ENCODE peak calls at places on chromosomes 5 and 9, in five cellular contexts. O is nephron progenitor cell; L is dorsolateral prefrontal cortex; B is endothelial cell; M is CD8-positive, alpha-beta T cell. E is an unnamed sample.
A peak's percentile ranks its signal among the peaks of the same experiment; 100 is the strongest.

GRCh38 chr5:148730272-148730954 is 76.1 kb upstream of the HTR4 start:
- DNase-seq in O (no peak), L (no peak), B (no peak), M (no peak), E (no peak)

GRCh38 chr5:38551020-38552017 is 5.1 kb downstream of the LIFR start:
- DNase-seq in M (no peak), O (no peak), B (no peak), L (no peak), E (peak; percentile 30)

GRCh38 chr5:149149942-149150341 is 8.6 kb downstream of the ABLIM3 start:
- DNase-seq in L (no peak), M (no peak), B (no peak), O (no peak), E (no peak)

GRCh38 chr9:137055385-137056364 is 1.8 kb upstream of the ENTPD2 start:
- DNase-seq in B (no peak), O (no peak), M (no peak), L (peak; percentile 93), E (no peak)

GRCh38 chr5:73387630-73388370 is 60.8 kb downstream of the FOXD1 start:
- DNase-seq in B (no peak), L (no peak), O (no peak), M (peak; percentile 78), E (peak; percentile 52)

GRCh38 chr9:115043632-115044031 is 74.3 kb downstream of the TNC start:
- DNase-seq in M (no peak), B (no peak), O (no peak), L (no peak), E (no peak)

GRCh38 chr9:136545065-136545965 is 533 bp downstream of the NOTCH1 start:
- DNase-seq in O (peak; percentile 50), B (no peak), L (no peak), M (peak; percentile 51), E (peak; percentile 86)

GRCh38 chr5:55027589-55027988 is 3.5 kb downstream of the GZMK start:
- DNase-seq in M (no peak), L (no peak), B (no peak), O (no peak), E (no peak)

GRCh38 chr9:2021731-2022130 is 6.6 kb downstream of the SMARCA2 start:
- DNase-seq in B (no peak), O (no peak), L (no peak), M (no peak), E (no peak)

GRCh38 chr9:136629001-136629878 is 33.5 kb upstream of the EGFL7 start:
- DNase-seq in M (no peak), O (peak; percentile 54), B (no peak), L (no peak), E (no peak)

GRCh38 chr9:135212961-135213360 is 125.5 kb downstream of the OLFM1 start:
- DNase-seq in O (no peak), L (peak; percentile 38), M (no peak), B (no peak), E (no peak)

GRCh38 chr5:116573617-116574431 is 799 bp downstream of the SEMA6A start:
- DNase-seq in M (no peak), L (peak; percentile 46), B (peak; percentile 51), O (peak; percentile 59), E (peak; percentile 45)

GRCh38 chr5:168765220-168766037 is 186.3 kb upstream of the PANK3 start:
- DNase-seq in O (peak; percentile 24), L (no peak), M (no peak), B (no peak), E (no peak)

GRCh38 chr9:72978724-72979123 is 25.9 kb upstream of the ALDH1A1 start:
- DNase-seq in L (no peak), B (no peak), M (no peak), O (no peak), E (no peak)

GRCh38 chr5:37247036-37247435 is 2.1 kb downstream of the CPLANE1 start:
- DNase-seq in M (no peak), B (no peak), L (no peak), O (no peak), E (no peak)

GRCh38 chr5:157046041-157046440 is 12.9 kb downstream of the HAVCR1 start:
- DNase-seq in O (no peak), B (no peak), L (peak; percentile 66), M (no peak), E (no peak)

GRCh38 chr5:125411163-125412050 is 665.0 kb upstream of the ZNF608 start:
- DNase-seq in O (no peak), B (no peak), L (no peak), M (no peak), E (peak; percentile 44)

GRCh38 chr9:35914307-35914807 is 5.1 kb downstream of the SPAAR start:
- DNase-seq in B (peak; percentile 43), L (no peak), O (peak; percentile 54), M (no peak), E (no peak)

GRCh38 chr9:95007470-95007869 is 281.0 kb downstream of the AOPEP start:
- DNase-seq in B (no peak), L (no peak), M (no peak), O (no peak), E (no peak)

GRCh38 chr5:160930361-160930760 is 78.3 kb upstream of the ATP10B start:
- DNase-seq in O (peak; percentile 16), L (no peak), M (no peak), B (no peak), E (no peak)

GRCh38 chr9:14909631-14910177 is 524 bp downstream of the FREM1 start:
- DNase-seq in L (no peak), B (peak; percentile 5), O (no peak), M (no peak), E (no peak)

GRCh38 chr5:16869821-16870796 is 66.0 kb downstream of the MYO10 start:
- DNase-seq in L (no peak), B (no peak), M (no peak), O (no peak), E (no peak)

GRCh38 chr5:135186662-135187522 is 152.9 kb upstream of the PITX1 start:
- DNase-seq in M (no peak), B (no peak), L (no peak), O (no peak), E (no peak)

GRCh38 chr5:38250752-38251448 is 7.5 kb upstream of the EGFLAM start:
- DNase-seq in O (no peak), M (no peak), B (no peak), L (no peak), E (no peak)

GRCh38 chr5:170625221-170626165 is 121.7 kb downstream of the KCNIP1 start:
- DNase-seq in B (no peak), O (no peak), L (no peak), M (no peak), E (no peak)
- TF ChIP-seq CTCF in B (no peak), O (no peak), L (no peak), M (no peak), E (no peak)

DNA sequence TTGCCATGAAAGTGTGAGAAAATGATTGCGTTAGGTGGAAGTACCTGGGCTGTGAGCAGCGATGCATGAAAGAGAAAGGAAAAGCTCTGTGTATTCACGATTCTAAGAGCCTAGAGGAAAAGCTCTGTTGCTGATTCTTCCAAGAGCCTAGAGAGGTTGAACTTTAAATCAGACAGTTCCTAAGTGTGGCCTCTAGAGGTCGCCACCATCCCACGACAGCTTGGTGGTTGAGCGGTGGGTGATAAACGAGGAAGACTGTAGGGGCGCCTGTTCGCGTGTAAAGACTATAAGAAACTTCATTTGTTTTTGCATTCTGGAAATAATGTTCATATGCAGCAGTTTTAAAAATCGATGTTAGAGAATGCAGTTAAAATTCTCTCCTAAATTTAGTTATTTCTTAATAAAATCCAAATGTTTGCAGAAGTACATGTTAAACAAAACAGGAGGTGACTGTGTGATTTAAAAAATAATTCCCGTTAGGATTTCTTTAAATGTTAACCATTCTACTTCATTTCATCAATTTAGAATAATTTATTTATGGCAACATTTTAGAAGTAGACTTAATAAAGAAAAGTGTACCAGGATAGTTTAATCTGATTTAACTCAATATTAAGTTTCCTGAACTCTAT is 107.7 kb downstream of the TENT4A start:
- DNase-seq in B (peak; percentile 78), O (peak; percentile 81), M (no peak), L (no peak), E (peak; percentile 55)
- TF ChIP-seq CTCF in B (peak; percentile 93), O (peak; percentile 89), M (peak; percentile 66), L (peak; percentile 61), E (peak; percentile 20)

GRCh38 chr9:5773324-5773999 is 59.5 kb downstream of the ERMP1 start:
- DNase-seq in O (no peak), B (no peak), M (no peak), L (no peak), E (no peak)
- TF ChIP-seq CTCF in O (no peak), B (no peak), M (no peak), L (no peak), E (no peak)

DNA sequence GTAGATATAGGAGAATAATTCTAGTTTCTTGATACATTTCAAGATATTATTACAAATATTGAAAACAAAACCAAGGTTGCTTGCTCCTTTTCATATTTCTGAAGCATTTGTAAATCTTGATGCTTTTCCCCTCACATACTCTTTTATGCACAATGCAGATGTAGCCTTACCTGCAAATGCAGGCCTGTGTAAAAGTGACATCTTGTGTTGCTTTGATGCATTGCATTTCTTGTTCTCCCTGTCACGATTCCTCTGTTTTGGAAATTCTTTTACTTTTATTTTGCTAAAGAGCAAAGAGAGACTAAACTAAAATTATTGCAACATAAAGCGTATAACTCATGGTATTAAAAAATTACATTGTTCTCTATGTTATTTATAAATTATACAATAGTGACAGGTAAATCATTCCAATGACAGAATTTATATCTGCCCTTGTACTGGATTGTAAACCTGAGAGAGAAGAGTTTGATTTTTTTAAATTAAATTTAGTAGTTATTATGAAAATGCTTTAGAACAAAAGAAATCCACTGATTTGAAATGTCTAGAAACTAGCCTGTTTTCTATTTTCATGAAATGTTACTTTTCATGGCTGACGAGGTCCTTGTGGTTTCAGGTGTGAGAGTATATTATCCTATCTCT is 970.0 kb downstream of the MAT2B start:
- DNase-seq in O (no peak), M (no peak), B (no peak), L (no peak), E (no peak)
- TF ChIP-seq CTCF in O (peak; percentile 24), M (no peak), B (peak; percentile 14), L (peak; percentile 41), E (peak; percentile 45)

GRCh38 chr5:96189028-96189826 is 227.6 kb upstream of the ELL2 start:
- DNase-seq in O (no peak), B (no peak), L (no peak), M (no peak), E (no peak)
- TF ChIP-seq CTCF in O (no peak), B (no peak), L (no peak), M (no peak), E (no peak)

GRCh38 chr5:14364096-14364495 is 217.5 kb upstream of the OTULINL start:
- DNase-seq in O (no peak), M (no peak), B (no peak), L (no peak), E (no peak)
- TF ChIP-seq CTCF in O (no peak), M (peak; percentile 65), B (no peak), L (peak; percentile 33), E (no peak)

GRCh38 chr5:1010181-1010510 is 1.5 kb downstream of the NKD2 start:
- DNase-seq in B (no peak), L (no peak), M (no peak), O (no peak), E (no peak)
- TF ChIP-seq CTCF in B (no peak), L (no peak), M (no peak), O (no peak), E (no peak)

DNA sequence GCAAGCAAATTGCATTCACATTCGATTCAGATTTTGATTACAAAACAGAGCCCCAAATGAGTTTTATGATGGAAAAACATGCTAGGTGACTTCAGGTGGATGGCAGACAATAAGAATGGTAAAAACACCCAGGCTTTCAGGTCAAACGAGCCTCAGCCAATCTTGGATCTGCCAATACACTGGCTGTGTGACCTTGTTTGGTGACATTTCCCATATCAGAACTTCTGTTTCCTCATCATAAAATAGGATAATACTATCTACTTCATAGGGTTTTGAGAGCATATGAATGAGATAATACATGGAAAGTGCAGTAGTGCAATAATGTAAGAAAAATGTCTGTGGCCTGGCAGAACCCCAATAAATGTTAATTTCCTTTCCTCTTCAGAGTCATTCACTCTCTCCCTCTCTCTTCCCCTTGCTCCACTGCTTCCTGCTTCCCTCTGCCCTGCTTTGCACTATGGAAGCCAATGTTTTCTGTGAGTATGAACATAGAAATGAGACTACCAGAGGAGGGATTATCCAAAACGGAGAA is 54.7 kb downstream of the SH3RF2 start:
- DNase-seq in O (no peak), M (no peak), L (no peak), B (no peak), E (no peak)
- TF ChIP-seq CTCF in O (no peak), M (no peak), L (no peak), B (no peak), E (no peak)

E was measured in GM20000.